ENCODE peak calls at places on chromosomes 2 and 18, in eight cellular contexts. T is lower lobe of right lung, D is tibial nerve, H is ovary, L is Peyer's patch, P is aorta, J is suprapubic skin, C is IMR-90. X is an unnamed sample.

GRCh38 chr2:138648606-138649005 is 131.6 kb downstream of the NXPH2 start:
- DNase-seq in C (no peak), P (no peak), H (no peak), L (no peak), T (no peak), D (no peak), J (no peak), X (no peak)

GRCh38 chr2:206289391-206289790 is 14.9 kb downstream of the ZDBF2 start:
- DNase-seq in L (no peak), P (no peak), J (no peak), H (no peak), T (no peak), C (no peak), D (no peak), X (no peak)

GRCh38 chr2:234969329-234970157 is 17.7 kb downstream of the SH3BP4 start:
- DNase-seq in C (no peak), T (no peak), L (no peak), P (no peak), H (no peak), D (no peak), J (no peak), X (no peak)

GRCh38 chr2:196046123-196046917 is 22.3 kb downstream of the DNAH7 start:
- DNase-seq in H (no peak), C (peak; percentile 67), T (no peak), J (no peak), D (no peak), L (no peak), P (no peak), X (no peak)

GRCh38 chr2:150596071-150596470 is 108.6 kb upstream of the RND3 start:
- DNase-seq in T (no peak), P (no peak), J (no peak), L (no peak), H (no peak), C (peak; percentile 68), D (no peak), X (no peak)

GRCh38 chr2:216615298-216616082 is 17.7 kb upstream of the IGFBP2 start:
- DNase-seq in L (no peak), H (no peak), P (no peak), T (no peak), J (no peak), C (no peak), D (no peak), X (no peak)

GRCh38 chr2:122166820-122167219 is 411.4 kb downstream of the TSN start:
- DNase-seq in C (no peak), H (no peak), J (no peak), T (no peak), L (no peak), P (no peak), D (no peak), X (no peak)

GRCh38 chr2:205482399-205483065 is 199.8 kb upstream of the NRP2 start:
- DNase-seq in D (no peak), C (peak; percentile 36), H (no peak), J (no peak), T (no peak), L (no peak), P (no peak), X (no peak)

GRCh38 chr2:55560855-55561254 is 41.3 kb downstream of the CFAP36 start:
- DNase-seq in D (no peak), P (no peak), T (no peak), C (no peak), J (no peak), L (no peak), H (no peak), X (no peak)

GRCh38 chr18:49447810-49448745 is 12.4 kb downstream of the DYM start:
- DNase-seq in D (no peak), C (peak; percentile 70), L (peak; percentile 73), J (no peak), T (no peak), H (no peak), P (no peak), X (no peak)

GRCh38 chr2:28433935-28434599 is 41.4 kb downstream of the FOSL2 start:
- DNase-seq in T (no peak), C (no peak), P (no peak), L (no peak), H (no peak), J (no peak), D (no peak), X (no peak)

GRCh38 chr2:78532762-78533399 is 492.6 kb upstream of the REG3G start:
- DNase-seq in H (no peak), T (no peak), L (no peak), D (no peak), C (no peak), J (no peak), P (no peak), X (no peak)

GRCh38 chr2:98175811-98176210 is 88.8 kb downstream of the VWA3B start:
- DNase-seq in T (no peak), L (peak; percentile 76), C (no peak), J (no peak), H (no peak), P (no peak), D (no peak), X (no peak)

GRCh38 chr2:227280895-227281294 is 44.2 kb upstream of the MFF start:
- DNase-seq in C (peak; percentile 5), T (no peak), H (no peak), P (no peak), D (no peak), J (no peak), L (no peak), X (no peak)

GRCh38 chr2:45011621-45012602 is 2.7 kb upstream of the SIX2 start:
- DNase-seq in D (no peak), L (no peak), H (no peak), T (no peak), P (no peak), C (no peak), J (no peak), X (no peak)

GRCh38 chr2:101736233-101736632 is 38.7 kb downstream of the MAP4K4 start:
- DNase-seq in P (no peak), T (no peak), J (no peak), C (no peak), D (no peak), L (no peak), H (no peak), X (no peak)

GRCh38 chr2:230643576-230644291 is 68.9 kb upstream of the CAB39 start:
- DNase-seq in C (no peak), L (peak; percentile 69), J (peak; percentile 78), T (peak; percentile 80), D (no peak), P (peak; percentile 75), H (no peak), X (no peak)

GRCh38 chr18:72895548-72895947 is 27.8 kb upstream of the NETO1 start:
- DNase-seq in D (no peak), T (no peak), P (no peak), C (no peak), L (no peak), J (no peak), H (no peak), X (no peak)

GRCh38 chr2:118227698-118228508 is 139.6 kb downstream of the INSIG2 start:
- DNase-seq in J (no peak), T (no peak), C (no peak), P (no peak), H (no peak), D (no peak), L (no peak), X (no peak)

GRCh38 chr2:33266467-33266866 is 210.0 kb upstream of the RASGRP3 start:
- DNase-seq in H (no peak), J (no peak), D (no peak), P (no peak), T (no peak), L (no peak), C (no peak), X (no peak)

GRCh38 chr18:57901819-57902600 is 98.9 kb upstream of the ATP8B1 start:
- DNase-seq in D (no peak), H (no peak), J (no peak), P (no peak), T (no peak), C (peak; percentile 16), L (peak; percentile 77), X (no peak)

GRCh38 chr2:101622633-101623521 is 74.6 kb upstream of the MAP4K4 start:
- DNase-seq in D (no peak), C (no peak), L (no peak), H (no peak), T (no peak), J (no peak), P (no peak), X (no peak)

GRCh38 chr2:104859310-104860130 is 5.6 kb downstream of the POU3F3 start:
- DNase-seq in P (no peak), T (no peak), L (no peak), H (no peak), J (no peak), C (no peak), D (no peak), X (no peak)

GRCh38 chr2:64748561-64748960 is 94.8 kb upstream of the SERTAD2 start:
- DNase-seq in D (no peak), L (no peak), T (no peak), C (no peak), J (no peak), P (no peak), H (no peak), X (no peak)
- H3K4me1 ChIP-seq in D (peaks cover 52% of the 10 kb centered on the region), L (no peaks in the 10 kb centered on the region), T (peaks cover 10% of the 10 kb centered on the region), C (peaks cover 2% of the 10 kb centered on the region), J (peaks cover 37% of the 10 kb centered on the region), P (no peaks in the 10 kb centered on the region), H (peaks cover 8% of the 10 kb centered on the region), X (peaks cover 72% of the 10 kb centered on the region)

DNA sequence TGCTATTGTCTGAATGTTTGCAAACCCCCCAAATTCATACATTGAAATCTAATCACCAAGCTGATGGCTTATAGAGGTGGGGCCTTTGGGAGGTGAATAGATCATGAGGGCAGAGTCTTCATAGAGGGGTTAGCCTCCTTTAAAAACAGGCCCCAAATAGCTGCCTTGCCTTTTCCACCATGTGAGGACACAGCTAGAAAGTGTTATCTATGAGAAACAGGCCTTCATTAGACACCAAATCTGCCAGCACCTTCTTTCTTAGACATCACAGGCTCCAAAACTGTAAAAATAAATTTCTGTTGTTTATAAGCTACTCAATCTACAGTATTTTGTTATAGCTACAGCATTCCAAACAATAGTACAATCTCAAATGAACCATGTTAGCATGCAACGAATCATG is 459.3 kb upstream of the GCFC2 start:
- DNase-seq in C (no peak), D (no peak), P (no peak), L (no peak), T (no peak), H (no peak), J (no peak), X (no peak)
- H3K4me1 ChIP-seq in C (no peaks in the 10 kb centered on the region), D (no peaks in the 10 kb centered on the region), P (no peaks in the 10 kb centered on the region), L (no peaks in the 10 kb centered on the region), T (no peaks in the 10 kb centered on the region), H (no peaks in the 10 kb centered on the region), J (no peaks in the 10 kb centered on the region), X (no peaks in the 10 kb centered on the region)

GRCh38 chr2:107595749-107596148 is 230.9 kb upstream of the RGPD4 start:
- DNase-seq in C (peak; percentile 84), H (no peak), L (no peak), T (no peak), J (no peak), D (no peak), P (no peak), X (no peak)
- H3K4me1 ChIP-seq in C (peaks cover 15% of the 10 kb centered on the region), H (no peaks in the 10 kb centered on the region), L (no peaks in the 10 kb centered on the region), T (no peaks in the 10 kb centered on the region), J (no peaks in the 10 kb centered on the region), D (no peaks in the 10 kb centered on the region), P (no peaks in the 10 kb centered on the region), X (no peaks in the 10 kb centered on the region)

GRCh38 chr18:60145776-60146175 is 226.8 kb downstream of the MC4R start:
- DNase-seq in C (no peak), H (no peak), L (no peak), J (no peak), D (no peak), P (no peak), T (no peak), X (no peak)
- H3K4me1 ChIP-seq in C (no peaks in the 10 kb centered on the region), H (no peaks in the 10 kb centered on the region), L (no peaks in the 10 kb centered on the region), J (no peaks in the 10 kb centered on the region), D (no peaks in the 10 kb centered on the region), P (no peaks in the 10 kb centered on the region), T (no peaks in the 10 kb centered on the region), X (no peaks in the 10 kb centered on the region)

X was measured in esophagus squamous epithelium.